ENCODE peak calls at places on chromosomes 2 and 18, in seven cellular contexts. One of them, this sample, is unnamed. For H3K9me3, the result is how much of the 10 kb centered on the place peaks cover.

GRCh38 chr18:47745227-47745626 is 185.2 kb downstream of the SMAD2 start:
- DNase-seq in upper lobe of right lung: no peak
- DNase-seq in breast epithelium: no peak
- DNase-seq in adipocyte: no peak
- DNase-seq in PC-3: no peak
- DNase-seq in cardiac muscle cell: no peak
- DNase-seq in T-helper 17 cell: no peak
- DNase-seq in this sample: no peak

GRCh38 chr2:27049422-27050280 is 1.8 kb upstream of the AGBL5 start:
- DNase-seq in upper lobe of right lung: peak
- DNase-seq in breast epithelium: no peak
- DNase-seq in adipocyte: no peak
- DNase-seq in PC-3: no peak
- DNase-seq in cardiac muscle cell: no peak
- DNase-seq in T-helper 17 cell: peak
- DNase-seq in this sample: no peak

GRCh38 chr2:215790548-215791421 is 222.6 kb downstream of the MREG start:
- DNase-seq in upper lobe of right lung: no peak
- DNase-seq in breast epithelium: no peak
- DNase-seq in adipocyte: peak
- DNase-seq in PC-3: no peak
- DNase-seq in cardiac muscle cell: no peak
- DNase-seq in T-helper 17 cell: no peak
- DNase-seq in this sample: no peak

GRCh38 chr2:232888839-232889529 is 18.9 kb downstream of the SNORC start:
- DNase-seq in upper lobe of right lung: no peak
- DNase-seq in breast epithelium: peak
- DNase-seq in adipocyte: no peak
- DNase-seq in PC-3: no peak
- DNase-seq in cardiac muscle cell: no peak
- DNase-seq in T-helper 17 cell: no peak
- DNase-seq in this sample: peak

GRCh38 chr2:85537600-85538506 is 1.1 kb upstream of the MAT2A start:
- DNase-seq in upper lobe of right lung: peak
- DNase-seq in breast epithelium: peak
- DNase-seq in adipocyte: peak
- DNase-seq in PC-3: peak
- DNase-seq in cardiac muscle cell: peak
- DNase-seq in T-helper 17 cell: no peak
- DNase-seq in this sample: peak

GRCh38 chr18:23599809-23600208 is 13.5 kb upstream of the NPC1 start:
- DNase-seq in upper lobe of right lung: no peak
- DNase-seq in breast epithelium: no peak
- DNase-seq in adipocyte: peak
- DNase-seq in PC-3: no peak
- DNase-seq in cardiac muscle cell: no peak
- DNase-seq in T-helper 17 cell: no peak
- DNase-seq in this sample: no peak

GRCh38 chr2:120780402-120780801 is 44.7 kb downstream of the GLI2 start:
- DNase-seq in upper lobe of right lung: no peak
- DNase-seq in breast epithelium: no peak
- DNase-seq in adipocyte: no peak
- DNase-seq in PC-3: no peak
- DNase-seq in cardiac muscle cell: no peak
- DNase-seq in T-helper 17 cell: no peak
- DNase-seq in this sample: no peak

GRCh38 chr2:27804146-27804545 is 32.6 kb downstream of the MRPL33 start:
- DNase-seq in upper lobe of right lung: no peak
- DNase-seq in breast epithelium: no peak
- DNase-seq in adipocyte: peak
- DNase-seq in PC-3: no peak
- DNase-seq in cardiac muscle cell: peak
- DNase-seq in T-helper 17 cell: no peak
- DNase-seq in this sample: no peak

GRCh38 chr2:85277416-85278158 is 50.2 kb downstream of the TGOLN2 start:
- DNase-seq in upper lobe of right lung: no peak
- DNase-seq in breast epithelium: no peak
- DNase-seq in adipocyte: peak
- DNase-seq in PC-3: no peak
- DNase-seq in cardiac muscle cell: peak
- DNase-seq in T-helper 17 cell: no peak
- DNase-seq in this sample: peak

GRCh38 chr18:22024924-22025323 is 144.5 kb upstream of the GATA6 start:
- DNase-seq in upper lobe of right lung: no peak
- DNase-seq in breast epithelium: no peak
- DNase-seq in adipocyte: no peak
- DNase-seq in PC-3: no peak
- DNase-seq in cardiac muscle cell: no peak
- DNase-seq in T-helper 17 cell: no peak
- DNase-seq in this sample: no peak

GRCh38 chr2:68824831-68825230 is 46.4 kb downstream of the BMP10 start:
- DNase-seq in upper lobe of right lung: no peak
- DNase-seq in breast epithelium: no peak
- DNase-seq in adipocyte: no peak
- DNase-seq in PC-3: peak
- DNase-seq in cardiac muscle cell: peak
- DNase-seq in T-helper 17 cell: no peak
- DNase-seq in this sample: peak

DNA sequence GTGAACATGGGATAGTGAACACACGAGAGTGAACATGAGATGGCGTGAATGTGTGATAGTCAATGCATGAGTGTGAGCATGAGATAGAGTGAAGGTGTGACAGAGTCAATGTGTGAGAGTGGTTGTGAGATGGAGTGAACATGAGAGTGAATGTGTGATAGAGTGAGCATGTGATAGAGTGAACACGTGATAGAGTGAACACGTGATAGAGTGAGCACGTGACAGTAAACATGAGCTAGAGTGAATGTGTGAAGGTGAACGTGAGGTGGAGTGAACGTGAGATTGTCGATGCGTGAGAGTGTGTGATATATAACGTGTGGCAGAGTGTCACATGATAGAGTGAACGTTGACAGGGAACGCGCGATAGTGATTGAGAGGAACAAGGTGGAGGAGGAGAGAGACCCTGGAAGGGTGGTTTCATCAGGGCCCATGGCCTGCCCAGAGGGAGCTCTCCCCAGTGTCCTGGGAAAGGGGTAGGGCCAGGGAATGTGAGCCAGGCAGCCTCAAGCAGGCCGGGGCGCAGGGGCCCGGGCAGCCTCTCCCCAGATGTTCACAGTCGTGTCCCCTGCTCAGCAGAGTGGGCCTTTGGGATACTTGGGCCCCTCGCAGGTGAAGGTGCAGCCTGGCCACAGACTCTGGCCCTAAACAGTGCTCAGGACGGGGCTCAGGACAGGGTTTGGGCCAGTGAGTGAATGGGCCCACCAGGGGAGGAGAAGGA is 516.9 kb downstream of the EIPR1 start:
- DNase-seq in upper lobe of right lung: no peak
- DNase-seq in breast epithelium: peak
- DNase-seq in adipocyte: no peak
- DNase-seq in PC-3: no peak
- DNase-seq in cardiac muscle cell: no peak
- DNase-seq in T-helper 17 cell: no peak
- DNase-seq in this sample: no peak
- H3K9me3 ChIP-seq in upper lobe of right lung: under half
- H3K9me3 ChIP-seq in breast epithelium: under half
- H3K9me3 ChIP-seq in adipocyte: under half
- H3K9me3 ChIP-seq in PC-3: under half
- H3K9me3 ChIP-seq in cardiac muscle cell: under half
- H3K9me3 ChIP-seq in T-helper 17 cell: under half
- H3K9me3 ChIP-seq in this sample: under half

DNA sequence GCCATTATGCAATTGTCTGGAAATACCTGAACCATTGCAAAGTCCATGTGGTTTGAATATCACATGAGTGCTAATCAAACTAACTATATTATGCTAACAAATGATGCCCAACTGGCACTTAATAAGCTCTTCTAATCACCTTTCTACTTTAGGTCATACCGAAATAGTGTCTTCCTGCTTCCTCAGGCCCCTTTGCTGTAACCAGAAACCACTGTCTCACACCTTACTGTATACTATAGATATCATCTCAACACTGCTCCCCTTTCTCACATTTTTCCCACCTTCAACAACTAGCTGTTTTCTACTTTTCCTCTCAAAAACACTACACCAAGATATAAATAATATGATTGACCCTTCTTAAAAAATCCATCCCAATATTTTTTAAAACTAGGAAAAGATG is 633.9 kb downstream of the BCL11A start:
- DNase-seq in upper lobe of right lung: no peak
- DNase-seq in breast epithelium: no peak
- DNase-seq in adipocyte: no peak
- DNase-seq in PC-3: no peak
- DNase-seq in cardiac muscle cell: no peak
- DNase-seq in T-helper 17 cell: no peak
- DNase-seq in this sample: no peak
- H3K9me3 ChIP-seq in upper lobe of right lung: under half
- H3K9me3 ChIP-seq in breast epithelium: under half
- H3K9me3 ChIP-seq in adipocyte: under half
- H3K9me3 ChIP-seq in PC-3: under half
- H3K9me3 ChIP-seq in cardiac muscle cell: under half
- H3K9me3 ChIP-seq in T-helper 17 cell: under half
- H3K9me3 ChIP-seq in this sample: under half

GRCh38 chr18:11050966-11051365 is 98.4 kb downstream of the PIEZO2 start:
- DNase-seq in upper lobe of right lung: no peak
- DNase-seq in breast epithelium: no peak
- DNase-seq in adipocyte: no peak
- DNase-seq in PC-3: no peak
- DNase-seq in cardiac muscle cell: no peak
- DNase-seq in T-helper 17 cell: no peak
- DNase-seq in this sample: no peak

GRCh38 chr18:11052800-11053199 is 96.6 kb downstream of the PIEZO2 start:
- DNase-seq in upper lobe of right lung: no peak
- DNase-seq in breast epithelium: no peak
- DNase-seq in adipocyte: no peak
- DNase-seq in PC-3: no peak
- DNase-seq in cardiac muscle cell: peak
- DNase-seq in T-helper 17 cell: no peak
- DNase-seq in this sample: no peak

GRCh38 chr18:11047817-11048216 is 101.6 kb downstream of the PIEZO2 start:
- DNase-seq in upper lobe of right lung: no peak
- DNase-seq in breast epithelium: no peak
- DNase-seq in adipocyte: no peak
- DNase-seq in PC-3: no peak
- DNase-seq in cardiac muscle cell: no peak
- DNase-seq in T-helper 17 cell: no peak
- DNase-seq in this sample: no peak

GRCh38 chr18:11053293-11053692 is 96.1 kb downstream of the PIEZO2 start:
- DNase-seq in upper lobe of right lung: no peak
- DNase-seq in breast epithelium: no peak
- DNase-seq in adipocyte: no peak
- DNase-seq in PC-3: no peak
- DNase-seq in cardiac muscle cell: no peak
- DNase-seq in T-helper 17 cell: no peak
- DNase-seq in this sample: no peak

DNA sequence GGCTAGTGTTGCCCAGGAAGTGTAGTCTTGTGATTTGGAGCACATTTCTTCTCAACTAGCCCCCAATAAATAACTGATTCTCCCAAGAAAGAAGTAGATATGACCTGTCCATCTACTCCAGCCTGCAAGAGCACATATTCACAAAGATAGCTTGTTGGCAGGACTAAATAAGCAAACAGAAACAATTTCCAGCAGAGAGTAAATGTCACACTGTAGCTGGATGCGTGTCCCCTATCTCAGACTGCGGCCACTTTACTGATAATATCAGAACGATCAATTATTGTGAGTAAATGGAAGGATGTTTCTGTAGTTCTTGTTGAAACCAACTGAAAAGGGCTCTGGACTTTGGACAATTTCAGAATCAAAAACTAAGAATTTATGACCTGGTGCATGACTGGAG is 97.9 kb downstream of the PIEZO2 start:
- DNase-seq in upper lobe of right lung: no peak
- DNase-seq in breast epithelium: no peak
- DNase-seq in adipocyte: no peak
- DNase-seq in PC-3: no peak
- DNase-seq in cardiac muscle cell: no peak
- DNase-seq in T-helper 17 cell: no peak
- DNase-seq in this sample: no peak
- H3K9me3 ChIP-seq in upper lobe of right lung: under half
- H3K9me3 ChIP-seq in breast epithelium: under half
- H3K9me3 ChIP-seq in adipocyte: under half
- H3K9me3 ChIP-seq in PC-3: under half
- H3K9me3 ChIP-seq in cardiac muscle cell: under half
- H3K9me3 ChIP-seq in T-helper 17 cell: under half
- H3K9me3 ChIP-seq in this sample: under half

DNA sequence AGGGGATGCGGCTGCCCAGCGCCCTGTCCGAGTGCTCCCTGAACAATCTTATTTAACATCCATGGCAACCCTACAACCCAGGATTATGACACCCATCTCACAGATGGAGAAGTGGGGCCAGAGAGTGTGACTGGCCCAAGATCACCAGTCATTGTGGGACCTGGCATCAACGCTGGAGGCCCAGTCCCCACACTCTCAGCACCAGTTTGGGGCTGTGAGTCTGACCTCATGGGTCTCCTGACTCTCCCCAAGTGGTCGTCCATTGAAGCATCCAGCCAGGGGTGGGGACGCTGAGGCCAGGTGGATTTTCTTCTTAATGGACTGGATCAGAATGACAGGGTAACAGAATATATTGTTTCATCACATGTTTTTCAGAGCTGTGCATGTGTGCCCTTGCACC is 24.5 kb downstream of the MAL start:
- DNase-seq in upper lobe of right lung: peak
- DNase-seq in breast epithelium: no peak
- DNase-seq in adipocyte: no peak
- DNase-seq in PC-3: no peak
- DNase-seq in cardiac muscle cell: no peak
- DNase-seq in T-helper 17 cell: no peak
- DNase-seq in this sample: no peak
- H3K9me3 ChIP-seq in upper lobe of right lung: under half
- H3K9me3 ChIP-seq in breast epithelium: under half
- H3K9me3 ChIP-seq in adipocyte: under half
- H3K9me3 ChIP-seq in PC-3: under half
- H3K9me3 ChIP-seq in cardiac muscle cell: under half
- H3K9me3 ChIP-seq in T-helper 17 cell: under half
- H3K9me3 ChIP-seq in this sample: under half

GRCh38 chr2:83705146-83705545 is 753.9 kb downstream of the SUCLG1 start:
- DNase-seq in upper lobe of right lung: no peak
- DNase-seq in breast epithelium: no peak
- DNase-seq in adipocyte: peak
- DNase-seq in PC-3: no peak
- DNase-seq in cardiac muscle cell: no peak
- DNase-seq in T-helper 17 cell: no peak
- DNase-seq in this sample: no peak

GRCh38 chr2:83703598-83703997 is 755.5 kb downstream of the SUCLG1 start:
- DNase-seq in upper lobe of right lung: no peak
- DNase-seq in breast epithelium: no peak
- DNase-seq in adipocyte: no peak
- DNase-seq in PC-3: no peak
- DNase-seq in cardiac muscle cell: no peak
- DNase-seq in T-helper 17 cell: no peak
- DNase-seq in this sample: no peak
- H3K9me3 ChIP-seq in upper lobe of right lung: under half
- H3K9me3 ChIP-seq in breast epithelium: under half
- H3K9me3 ChIP-seq in adipocyte: under half
- H3K9me3 ChIP-seq in PC-3: under half
- H3K9me3 ChIP-seq in cardiac muscle cell: under half
- H3K9me3 ChIP-seq in T-helper 17 cell: under half
- H3K9me3 ChIP-seq in this sample: under half

GRCh38 chr2:7045601-7046590 is 128.7 kb downstream of the RNF144A start:
- DNase-seq in upper lobe of right lung: no peak
- DNase-seq in breast epithelium: no peak
- DNase-seq in adipocyte: no peak
- DNase-seq in PC-3: no peak
- DNase-seq in cardiac muscle cell: no peak
- DNase-seq in T-helper 17 cell: no peak
- DNase-seq in this sample: no peak
- H3K9me3 ChIP-seq in upper lobe of right lung: under half
- H3K9me3 ChIP-seq in breast epithelium: under half
- H3K9me3 ChIP-seq in adipocyte: under half
- H3K9me3 ChIP-seq in PC-3: under half
- H3K9me3 ChIP-seq in cardiac muscle cell: under half
- H3K9me3 ChIP-seq in T-helper 17 cell: under half
- H3K9me3 ChIP-seq in this sample: under half

This sample was measured in SJSA1.